ENCODE peak calls at places on chromosomes 5 and 9, in ten cellular contexts. G is AG04450; F is tibial artery; M is HCT116; D is heart left ventricle; K is spleen; C is prostate gland; S is right atrium auricular region; R is iPS DF 6.9; N is CD8-positive, alpha-beta memory T cell. I is an unnamed sample. For H3K9me3, the result is how much of the 10 kb centered on the place peaks cover.

GRCh38 chr9:81848472-81848871 is 79.8 kb upstream of the SPATA31D4 start:
- DNase-seq in F (no peak), G (no peak), R (no peak), M (no peak), C (no peak), S (no peak), K (no peak), N (no peak), D (no peak), I (no peak)

GRCh38 chr9:110033869-110034268 is 174.1 kb downstream of the C9orf152 start:
- DNase-seq in R (no peak), D (no peak), S (no peak), C (no peak), G (no peak), N (no peak), K (no peak), M (no peak), F (no peak), I (no peak)

GRCh38 chr5:65213921-65214525 is 267.7 kb downstream of the ADAMTS6 start:
- DNase-seq in G (no peak), F (no peak), N (no peak), R (no peak), S (no peak), K (no peak), M (peak), C (no peak), D (no peak), I (peak)

GRCh38 chr5:141484499-141485304 is at the start of gene PCDHGC4:
- DNase-seq in C (no peak), N (no peak), M (no peak), D (no peak), F (no peak), R (no peak), K (no peak), S (peak), G (no peak), I (no peak)

GRCh38 chr5:119583684-119584083 is 45.7 kb upstream of the FAM170A start:
- DNase-seq in K (no peak), D (no peak), N (no peak), M (no peak), C (no peak), R (no peak), G (no peak), F (no peak), S (no peak), I (no peak)

GRCh38 chr9:130288926-130289705 is 23.6 kb downstream of the HMCN2 start:
- DNase-seq in K (no peak), D (peak), S (no peak), M (no peak), F (no peak), N (no peak), R (no peak), C (no peak), G (no peak), I (no peak)

GRCh38 chr5:172647341-172648007 is 6.4 kb downstream of the NEURL1B start:
- DNase-seq in D (peak), N (no peak), K (no peak), C (no peak), F (peak), M (no peak), S (no peak), R (no peak), G (no peak), I (no peak)

GRCh38 chr9:18386091-18386490 is 87.9 kb upstream of the ADAMTSL1 start:
- DNase-seq in M (no peak), D (no peak), N (no peak), R (no peak), K (no peak), F (no peak), G (no peak), S (no peak), C (no peak), I (no peak)

GRCh38 chr9:133592731-133593409 is 16.3 kb downstream of the FAM163B start:
- DNase-seq in R (no peak), S (no peak), N (no peak), D (peak), F (no peak), K (no peak), M (no peak), G (no peak), C (no peak), I (no peak)

GRCh38 chr5:77952811-77953210 is 176.7 kb upstream of the TBCA start:
- DNase-seq in R (no peak), K (no peak), S (no peak), C (no peak), N (no peak), G (no peak), D (no peak), M (no peak), F (no peak), I (no peak)

GRCh38 chr5:170747851-170748250 is 35.7 kb upstream of the GABRP start:
- DNase-seq in D (no peak), R (no peak), C (no peak), M (peak), S (peak), G (no peak), K (no peak), N (no peak), F (no peak), I (no peak)

GRCh38 chr5:156800982-156801381 is 49.1 kb upstream of the PPP1R2B start:
- DNase-seq in G (no peak), M (no peak), S (no peak), R (no peak), C (no peak), N (no peak), D (no peak), F (no peak), K (no peak), I (no peak)

GRCh38 chr9:36112516-36112915 is 24.0 kb upstream of the GLIPR2 start:
- DNase-seq in F (no peak), N (no peak), D (no peak), S (no peak), C (no peak), R (no peak), G (no peak), M (no peak), K (no peak), I (no peak)

GRCh38 chr5:90056911-90057705 is 352.4 kb downstream of the CETN3 start:
- DNase-seq in C (no peak), M (no peak), G (no peak), K (no peak), N (no peak), R (no peak), F (no peak), S (no peak), D (no peak), I (no peak)

GRCh38 chr5:118068886-118069285 is 919.5 kb downstream of the DTWD2 start:
- DNase-seq in S (no peak), R (no peak), C (no peak), G (no peak), N (no peak), F (no peak), D (no peak), M (no peak), K (no peak), I (no peak)

GRCh38 chr5:66307647-66308257 is 163.7 kb downstream of the SREK1 start:
- DNase-seq in C (peak), S (no peak), R (peak), G (peak), K (no peak), M (peak), N (no peak), F (no peak), D (no peak), I (no peak)

GRCh38 chr9:4639420-4639819 is 22.7 kb upstream of the PLPP6 start:
- DNase-seq in R (no peak), F (no peak), N (no peak), C (no peak), G (no peak), M (no peak), K (no peak), D (no peak), S (no peak), I (no peak)

GRCh38 chr9:130662927-130663257 is 1.5 kb upstream of the PRDM12 start:
- DNase-seq in S (no peak), R (no peak), N (no peak), K (no peak), F (no peak), G (no peak), C (no peak), D (peak), M (no peak), I (no peak)

GRCh38 chr9:81374459-81374858 is 314.9 kb downstream of the TLE1 start:
- DNase-seq in C (no peak), G (no peak), M (no peak), D (no peak), F (no peak), S (no peak), K (no peak), N (no peak), R (no peak), I (no peak)

GRCh38 chr5:12177225-12177624 is 273.0 kb upstream of the CTNND2 start:
- DNase-seq in R (no peak), F (no peak), N (no peak), C (no peak), K (no peak), M (no peak), S (no peak), G (no peak), D (no peak), I (no peak)

GRCh38 chr9:89461302-89461701 is 36.6 kb downstream of the SEMA4D start:
- DNase-seq in S (no peak), G (peak), R (no peak), M (no peak), K (no peak), N (no peak), F (no peak), C (no peak), D (no peak), I (no peak)

GRCh38 chr9:124261787-124262595 is 4.2 kb downstream of the NEK6 start:
- DNase-seq in C (no peak), D (no peak), M (no peak), N (no peak), R (no peak), G (no peak), F (no peak), S (no peak), K (no peak), I (no peak)

GRCh38 chr5:176803943-176804498 is 6.3 kb upstream of the UNC5A start:
- DNase-seq in K (no peak), R (no peak), D (no peak), G (no peak), S (no peak), F (no peak), C (no peak), M (no peak), N (no peak), I (no peak)

GRCh38 chr5:138933522-138934290 is 58.6 kb upstream of the LRRTM2 start:
- DNase-seq in R (no peak), G (no peak), K (no peak), N (no peak), M (no peak), D (no peak), C (no peak), S (peak), F (no peak), I (no peak)

GRCh38 chr9:88235615-88236014 is 97.3 kb upstream of the SPATA31C2 start:
- DNase-seq in M (no peak), F (no peak), N (no peak), D (no peak), S (no peak), K (no peak), R (no peak), G (no peak), C (no peak), I (no peak)

GRCh38 chr5:179793470-179794139 is at the start of gene LTC4S:
- DNase-seq in N (peak), S (peak), C (peak), K (peak), D (peak), G (no peak), M (no peak), F (peak), R (no peak), I (peak)

GRCh38 chr5:85952680-85953079 is 665.1 kb upstream of the COX7C start:
- DNase-seq in D (no peak), S (no peak), F (no peak), N (no peak), C (no peak), R (no peak), M (no peak), K (no peak), G (no peak), I (no peak)

GRCh38 chr5:31193591-31194457 is at the start of gene CDH6:
- DNase-seq in S (no peak), G (peak), M (no peak), R (peak), C (no peak), K (peak), D (no peak), F (peak), N (no peak), I (peak)

GRCh38 chr5:74034738-74035137 is 408.7 kb downstream of the ARHGEF28 start:
- DNase-seq in K (no peak), M (no peak), C (peak), R (no peak), F (no peak), G (peak), S (no peak), D (no peak), N (no peak), I (no peak)

GRCh38 chr5:65663804-65664521 is 39.1 kb downstream of the SHLD3 start:
- DNase-seq in G (no peak), S (no peak), F (no peak), M (peak), K (no peak), C (no peak), R (peak), D (no peak), N (no peak), I (no peak)

GRCh38 chr5:141757402-141757801 is 75.4 kb upstream of the ARAP3 start:
- DNase-seq in S (no peak), M (peak), C (no peak), D (peak), K (no peak), F (no peak), R (no peak), N (no peak), G (no peak), I (no peak)

GRCh38 chr9:79573697-79573976 is 1.9 kb downstream of the TLE4 start:
- DNase-seq in S (no peak), K (no peak), F (no peak), D (no peak), R (no peak), M (no peak), C (no peak), N (no peak), G (no peak), I (no peak)

GRCh38 chr9:112863781-112864180 is 26.9 kb downstream of the SLC46A2 start:
- DNase-seq in N (no peak), G (no peak), R (no peak), D (no peak), M (no peak), F (no peak), C (no peak), S (no peak), K (no peak), I (no peak)
- H3K9me3 ChIP-seq in N (under half), G (under half), R (under half), D (under half), M (under half), F (under half), C (under half), S (under half), K (under half), I (under half)

DNA sequence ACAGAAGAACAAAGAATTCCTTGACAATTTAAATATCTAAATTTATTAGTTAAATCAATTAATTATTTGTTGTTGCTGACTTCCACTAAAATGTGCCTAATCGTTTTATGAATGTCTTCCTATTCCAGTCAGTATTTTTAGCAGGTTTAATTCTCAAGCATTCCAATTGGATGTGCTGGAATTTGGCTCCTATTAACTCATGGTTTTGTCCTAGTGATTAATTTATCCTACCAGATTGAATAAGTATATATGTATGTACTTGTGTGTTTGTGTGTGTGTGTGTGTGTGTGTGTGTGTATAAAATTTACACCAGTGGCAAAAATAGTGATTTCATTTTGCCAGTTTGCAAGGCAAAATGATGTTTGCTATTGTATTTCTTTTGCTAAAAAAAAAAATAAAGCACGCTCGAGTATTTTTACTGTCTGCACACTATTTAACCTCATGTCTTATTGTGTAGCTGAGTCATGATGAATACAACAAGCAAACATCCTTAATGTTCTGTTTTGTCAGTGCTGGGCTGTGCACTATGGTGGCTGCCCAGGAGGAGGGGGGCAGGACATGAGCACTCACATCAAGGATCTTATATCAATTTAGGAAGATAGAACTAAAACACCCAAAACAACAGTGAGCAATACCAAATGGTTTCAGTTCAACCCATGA is 375.5 kb downstream of the PDE4D start:
- DNase-seq in S (no peak), C (no peak), K (no peak), N (no peak), G (peak), M (no peak), D (no peak), R (no peak), F (no peak), I (no peak)
- H3K27ac ChIP-seq in S (no peak), C (no peak), K (no peak), N (no peak), G (no peak), M (no peak), D (no peak), R (no peak), F (peak), I (no peak)

GRCh38 chr9:95100071-95100627 is 217.4 kb downstream of the FANCC start:
- DNase-seq in K (no peak), C (no peak), D (no peak), N (no peak), M (no peak), R (no peak), S (no peak), F (no peak), G (no peak), I (no peak)

GRCh38 chr9:95102572-95102971 is 214.9 kb downstream of the FANCC start:
- DNase-seq in S (no peak), F (no peak), K (no peak), G (no peak), N (no peak), R (no peak), C (no peak), D (no peak), M (no peak), I (no peak)

GRCh38 chr9:95103385-95104087 is 214.0 kb downstream of the FANCC start:
- DNase-seq in G (no peak), K (no peak), R (no peak), S (no peak), M (no peak), D (no peak), N (no peak), F (no peak), C (no peak), I (peak)

GRCh38 chr9:95101326-95101725 is 216.2 kb downstream of the FANCC start:
- DNase-seq in R (no peak), C (no peak), D (no peak), G (no peak), M (no peak), N (no peak), S (no peak), F (no peak), K (no peak), I (no peak)

DNA sequence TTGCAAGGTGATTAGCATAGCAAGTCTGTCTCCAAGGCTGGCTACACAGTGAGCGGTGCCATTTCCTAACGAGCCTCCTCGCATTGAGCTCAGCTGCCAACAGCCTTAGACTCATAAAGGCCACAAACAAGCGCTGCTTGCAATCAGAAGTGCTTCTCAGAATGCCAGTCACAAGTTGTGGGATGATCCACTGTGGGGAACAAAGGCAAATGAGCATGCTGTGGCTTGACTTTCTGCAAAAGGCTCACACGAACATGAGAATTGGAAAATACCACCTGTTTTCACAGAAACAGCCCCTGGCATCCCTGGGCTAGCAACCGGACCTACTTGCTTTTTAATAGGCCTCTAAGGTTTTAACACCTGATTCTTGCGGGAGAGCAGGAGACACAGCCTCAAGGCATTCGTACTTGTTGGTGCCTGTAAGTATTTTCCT is 215.5 kb downstream of the FANCC start:
- DNase-seq in M (no peak), F (no peak), G (no peak), S (no peak), C (peak), D (no peak), N (no peak), K (no peak), R (no peak), I (no peak)
- H3K9me3 ChIP-seq in M (under half), F (under half), G (under half), S (under half), C (under half), D (under half), N (under half), K (under half), R (under half), I (under half)

GRCh38 chr5:10525124-10525495 is 38.8 kb upstream of the ANKRD33B start:
- DNase-seq in M (no peak), G (no peak), C (no peak), N (no peak), S (no peak), F (no peak), K (no peak), D (no peak), R (no peak), I (no peak)
- H3K27ac ChIP-seq in M (no peak), G (peak), C (no peak), N (no peak), S (no peak), F (no peak), K (no peak), D (no peak), R (no peak), I (no peak)

GRCh38 chr9:113042884-113043657 is 13.5 kb downstream of the ZFP37 start:
- DNase-seq in S (no peak), K (no peak), D (no peak), N (no peak), G (no peak), C (no peak), M (no peak), R (no peak), F (no peak), I (no peak)
- H3K9me3 ChIP-seq in S (half or more), K (half or more), D (half or more), N (half or more), G (under half), C (under half), M (under half), R (under half), F (half or more), I (half or more)

GRCh38 chr9:77602852-77603251 is 45.3 kb downstream of the GNA14 start:
- DNase-seq in K (no peak), C (no peak), F (no peak), S (no peak), M (no peak), R (no peak), G (no peak), D (no peak), N (no peak), I (no peak)
- H3K27ac ChIP-seq in K (no peak), C (no peak), F (no peak), S (no peak), M (no peak), R (no peak), G (no peak), D (no peak), N (no peak), I (no peak)